ENCODE peak calls at places on chromosomes 5 and 9, in nine cellular contexts. I is mucosa of descending colon; F is cardiac muscle cell; P is MM.1S; T is K562; S is CD8-positive, alpha-beta T cell; L is effector memory CD4-positive, alpha-beta T cell; X is tibial artery; W is endothelial cell of umbilical vein. B is an unnamed sample. For H3K9me3, the result is how much of the 10 kb centered on the place peaks cover.

GRCh38 chr9:124869986-124870560 is 8.1 kb downstream of the ARPC5L start:
- DNase-seq in I (peak), F (peak), P (peak), T (peak), S (peak), L (peak), X (no peak), W (peak), B (peak)

GRCh38 chr5:56319281-56320242 is 86.4 kb upstream of the ANKRD55 start:
- DNase-seq in I (peak), F (peak), P (no peak), T (no peak), S (no peak), L (no peak), X (no peak), W (no peak), B (peak)

GRCh38 chr5:177131352-177131710 is 2.2 kb upstream of the NSD1 start:
- DNase-seq in I (no peak), F (no peak), P (no peak), T (no peak), S (no peak), L (no peak), X (no peak), W (no peak), B (no peak)

GRCh38 chr9:134329886-134330285 is 3.6 kb downstream of the RXRA start:
- DNase-seq in I (peak), F (no peak), P (no peak), T (no peak), S (no peak), L (no peak), X (peak), W (no peak), B (no peak)

GRCh38 chr9:114000063-114000454 is 78.0 kb downstream of the AMBP start:
- DNase-seq in I (no peak), F (no peak), P (no peak), T (no peak), S (peak), L (no peak), X (no peak), W (no peak), B (no peak)

GRCh38 chr9:137031904-137032639 is at the start of gene FUT7:
- DNase-seq in I (no peak), F (no peak), P (no peak), T (no peak), S (peak), L (no peak), X (no peak), W (no peak), B (no peak)

GRCh38 chr5:1385395-1386273 is 40.7 kb upstream of the CLPTM1L start:
- DNase-seq in I (peak), F (peak), P (peak), T (peak), S (peak), L (peak), X (peak), W (peak), B (peak)

GRCh38 chr5:82419559-82420332 is 141.6 kb upstream of the RPS23 start:
- DNase-seq in I (no peak), F (no peak), P (no peak), T (no peak), S (no peak), L (no peak), X (no peak), W (no peak), B (no peak)

GRCh38 chr9:132672413-132672690 is 2.1 kb downstream of the GTF3C4 start:
- DNase-seq in I (no peak), F (no peak), P (no peak), T (no peak), S (no peak), L (no peak), X (no peak), W (peak), B (no peak)

GRCh38 chr5:166977916-166978434 is 1313.5 kb upstream of the WWC1 start:
- DNase-seq in I (no peak), F (no peak), P (no peak), T (no peak), S (no peak), L (no peak), X (no peak), W (no peak), B (no peak)

GRCh38 chr9:94802795-94803194 is 76.3 kb downstream of the AOPEP start:
- DNase-seq in I (no peak), F (no peak), P (peak), T (no peak), S (no peak), L (no peak), X (no peak), W (no peak), B (peak)

GRCh38 chr5:138878437-138879235 is 3.5 kb upstream of the LRRTM2 start:
- DNase-seq in I (no peak), F (no peak), P (no peak), T (no peak), S (no peak), L (no peak), X (no peak), W (no peak), B (no peak)

DNA sequence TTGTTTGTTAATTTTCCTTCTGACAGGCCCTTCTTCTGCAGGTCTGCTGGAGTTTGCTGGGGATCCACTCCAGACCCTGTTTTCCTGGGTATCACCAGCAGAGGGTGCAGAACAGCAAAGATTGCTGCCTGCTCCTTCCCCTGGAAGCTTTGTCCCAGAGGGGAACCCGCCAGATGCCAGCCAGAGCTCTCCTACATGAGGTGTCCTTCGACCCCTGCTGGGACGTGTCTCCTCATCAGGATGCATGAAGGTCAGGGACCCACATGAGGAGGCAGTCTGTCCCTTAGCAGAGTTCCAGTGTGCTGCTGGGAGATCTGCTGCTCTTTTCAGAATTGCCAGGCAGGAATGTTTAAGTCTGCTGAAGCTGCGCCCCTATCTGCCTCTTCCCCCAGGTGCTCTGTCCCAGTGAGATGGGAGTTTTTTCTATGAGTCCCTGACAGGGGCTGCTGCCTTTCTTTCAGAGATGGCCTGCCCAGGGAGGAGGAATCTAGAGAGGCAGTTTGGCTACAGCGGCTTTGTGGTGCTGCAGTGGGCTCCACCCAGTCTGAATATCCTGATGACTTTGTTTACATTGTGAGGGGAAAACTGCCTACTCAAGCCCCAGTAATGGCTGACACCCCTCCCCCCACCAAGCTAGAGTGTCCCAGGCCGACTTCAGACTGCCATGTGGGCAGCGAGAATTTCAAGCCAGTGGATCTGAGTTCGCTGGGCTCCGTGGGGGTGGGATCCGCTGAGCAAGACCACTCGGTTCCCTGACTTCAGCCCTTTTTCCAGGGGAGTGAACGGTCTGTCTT is 772.0 kb upstream of the FAM174A start:
- DNase-seq in I (no peak), F (no peak), P (no peak), T (no peak), S (no peak), L (no peak), X (no peak), W (no peak), B (no peak)
- H3K4me3 ChIP-seq in I (no peak), F (no peak), P (no peak), T (no peak), S (no peak), L (no peak), X (no peak), W (no peak), B (no peak)

GRCh38 chr9:21906213-21906612 is 88.0 kb downstream of the CDKN2A start:
- DNase-seq in I (no peak), F (no peak), P (no peak), T (no peak), S (no peak), L (no peak), X (no peak), W (no peak), B (no peak)

GRCh38 chr9:21903380-21903965 is 90.7 kb downstream of the CDKN2A start:
- DNase-seq in I (no peak), F (no peak), P (no peak), T (no peak), S (no peak), L (no peak), X (no peak), W (no peak), B (peak)

GRCh38 chr9:21904776-21905175 is 89.4 kb downstream of the CDKN2A start:
- DNase-seq in I (no peak), F (no peak), P (no peak), T (no peak), S (no peak), L (no peak), X (no peak), W (no peak), B (no peak)

GRCh38 chr9:21904371-21904770 is 89.8 kb downstream of the CDKN2A start:
- DNase-seq in I (no peak), F (no peak), P (no peak), T (no peak), S (no peak), L (no peak), X (no peak), W (peak), B (no peak)

DNA sequence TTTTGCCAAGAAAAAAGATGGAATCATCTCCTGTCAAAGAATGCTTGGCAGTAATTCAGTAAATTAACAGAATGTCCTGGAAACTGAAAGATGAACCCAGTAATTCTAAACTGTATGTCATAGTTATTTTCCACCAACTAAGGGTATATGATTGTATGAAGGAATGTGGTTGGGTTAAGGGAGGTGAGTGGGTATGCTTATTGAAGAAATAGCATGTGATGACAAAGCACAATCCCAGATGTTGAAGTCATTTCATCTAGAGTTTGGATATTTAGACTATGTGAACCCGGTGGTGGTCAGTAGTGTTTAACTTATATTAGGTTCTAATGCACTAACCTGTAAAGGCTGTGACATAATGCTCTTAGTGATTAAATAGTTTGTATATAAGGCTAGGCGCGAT is 87.3 kb downstream of the CDKN2A start:
- DNase-seq in I (no peak), F (no peak), P (no peak), T (no peak), S (no peak), L (no peak), X (no peak), W (no peak), B (no peak)
- H3K9me3 ChIP-seq in I (under half), F (under half), P (under half), T (under half), S (under half), L (under half), X (under half), W (under half), B (under half)

GRCh38 chr9:128771745-128772519 is at the start of gene ZER1:
- DNase-seq in I (peak), F (peak), P (peak), T (peak), S (peak), L (peak), X (peak), W (peak), B (peak)
- H3K4me3 ChIP-seq in I (peak), F (peak), P (peak), T (peak), S (peak), L (peak), X (peak), W (peak), B (peak)

GRCh38 chr9:11158063-11158462 is 545.3 kb upstream of the PTPRD start:
- DNase-seq in I (peak), F (no peak), P (no peak), T (no peak), S (no peak), L (no peak), X (no peak), W (no peak), B (no peak)

GRCh38 chr9:11159318-11159862 is 546.6 kb upstream of the PTPRD start:
- DNase-seq in I (no peak), F (no peak), P (no peak), T (no peak), S (no peak), L (no peak), X (no peak), W (no peak), B (no peak)

GRCh38 chr9:11163843-11164242 is 551.0 kb upstream of the PTPRD start:
- DNase-seq in I (no peak), F (no peak), P (no peak), T (no peak), S (no peak), L (no peak), X (no peak), W (no peak), B (no peak)

GRCh38 chr9:11158676-11159075 is 545.9 kb upstream of the PTPRD start:
- DNase-seq in I (no peak), F (no peak), P (no peak), T (no peak), S (no peak), L (no peak), X (no peak), W (no peak), B (no peak)
- H3K9me3 ChIP-seq in I (half or more), F (under half), P (under half), T (under half), S (under half), L (under half), X (under half), W (under half), B (under half)

GRCh38 chr9:98046161-98046543 is 10.4 kb upstream of the NANS start:
- DNase-seq in I (no peak), F (no peak), P (no peak), T (no peak), S (no peak), L (no peak), X (no peak), W (no peak), B (no peak)
- H3K4me3 ChIP-seq in I (no peak), F (no peak), P (peak), T (peak), S (peak), L (peak), X (no peak), W (no peak), B (no peak)

GRCh38 chr9:135770771-135771170 is 68.8 kb downstream of the KCNT1 start:
- DNase-seq in I (no peak), F (no peak), P (no peak), T (no peak), S (no peak), L (no peak), X (no peak), W (no peak), B (no peak)
- H3K9me3 ChIP-seq in I (under half), F (under half), P (under half), T (under half), S (under half), L (under half), X (under half), W (under half), B (under half)

GRCh38 chr5:173234129-173234793 is 745 bp downstream of the NKX2-5 start:
- DNase-seq in I (no peak), F (no peak), P (no peak), T (no peak), S (no peak), L (no peak), X (peak), W (no peak), B (peak)

GRCh38 chr5:173233347-173234128 is 1.5 kb downstream of the NKX2-5 start:
- DNase-seq in I (no peak), F (no peak), P (no peak), T (no peak), S (no peak), L (no peak), X (peak), W (no peak), B (no peak)

GRCh38 chr5:173231996-173232498 is 3.0 kb downstream of the NKX2-5 start:
- DNase-seq in I (no peak), F (no peak), P (no peak), T (no peak), S (no peak), L (no peak), X (no peak), W (no peak), B (no peak)

GRCh38 chr5:173231381-173231766 is 3.6 kb downstream of the NKX2-5 start:
- DNase-seq in I (no peak), F (no peak), P (no peak), T (no peak), S (no peak), L (no peak), X (peak), W (no peak), B (no peak)

GRCh38 chr5:173232499-173233346 is 2.3 kb downstream of the NKX2-5 start:
- DNase-seq in I (no peak), F (no peak), P (no peak), T (no peak), S (no peak), L (no peak), X (no peak), W (no peak), B (no peak)
- H3K4me3 ChIP-seq in I (no peak), F (peak), P (no peak), T (no peak), S (no peak), L (no peak), X (peak), W (no peak), B (no peak)

DNA sequence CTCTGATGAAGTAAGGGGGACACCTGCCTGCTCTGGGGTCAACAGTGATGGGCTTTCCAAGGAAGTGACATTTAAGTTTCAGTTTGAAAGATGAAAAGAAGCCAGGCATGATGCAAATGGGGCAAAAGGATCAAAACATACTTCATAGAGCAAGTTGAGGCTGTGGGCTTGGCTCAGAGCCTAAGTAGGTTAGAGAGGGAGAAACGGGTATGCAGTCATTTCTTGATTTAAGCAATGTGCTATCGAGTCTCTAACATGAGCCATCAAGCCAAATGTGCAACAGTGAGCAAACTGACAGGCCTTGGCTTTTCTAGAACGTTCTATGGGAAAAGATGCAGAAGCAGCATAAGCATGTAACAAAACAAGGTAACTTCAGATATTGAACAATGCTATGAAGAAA is 80.6 kb downstream of the ADRB2 start:
- DNase-seq in I (no peak), F (no peak), P (no peak), T (no peak), S (no peak), L (no peak), X (no peak), W (no peak), B (no peak)
- H3K9me3 ChIP-seq in I (under half), F (under half), P (under half), T (under half), S (under half), L (under half), X (under half), W (under half), B (under half)

B was measured in A673.